ENCODE peak calls at places on chromosomes 2 and 18, in six cellular contexts. V is astrocyte, H is fibroblast of lung, R is mesendoderm, L is hepatocyte, Z is OCI-LY7. B is an unnamed sample.

GRCh38 chr2:1460851-1461418 is 47.7 kb downstream of the TPO start:
- DNase-seq in L (no peak), H (no peak), V (no peak), Z (no peak), R (no peak), B (no peak)

GRCh38 chr18:55053976-55054375 is 94.7 kb upstream of the CCDC68 start:
- DNase-seq in Z (no peak), H (peak), L (no peak), R (no peak), V (peak), B (no peak)

GRCh38 chr2:67256892-67257291 is 140.2 kb upstream of the ETAA1 start:
- DNase-seq in H (peak), R (no peak), L (no peak), Z (no peak), V (peak), B (no peak)

GRCh38 chr18:76134631-76135030 is 360.4 kb downstream of the ZNF516 start:
- DNase-seq in R (no peak), L (no peak), Z (peak), H (no peak), V (no peak), B (no peak)

GRCh38 chr2:241851325-241852115 is 7.2 kb downstream of the PDCD1 start:
- DNase-seq in Z (no peak), V (no peak), H (no peak), L (no peak), R (no peak), B (no peak)

GRCh38 chr18:75248426-75249191 is 38.0 kb downstream of the TSHZ1 start:
- DNase-seq in Z (no peak), R (no peak), V (no peak), L (no peak), H (no peak), B (no peak)

GRCh38 chr2:226893206-226893605 is 57.4 kb downstream of the RHBDD1 start:
- DNase-seq in R (no peak), Z (no peak), L (no peak), H (peak), V (peak), B (no peak)

GRCh38 chr2:74441690-74442482 is at the start of gene RTKN:
- DNase-seq in R (peak), V (no peak), Z (no peak), L (peak), H (no peak), B (peak)

GRCh38 chr2:232146294-232146693 is 184.8 kb downstream of the DIS3L2 start:
- DNase-seq in H (no peak), R (no peak), L (no peak), V (peak), Z (no peak), B (no peak)

GRCh38 chr2:136361521-136361920 is 243.6 kb upstream of the CXCR4 start:
- DNase-seq in V (no peak), Z (no peak), R (no peak), H (no peak), L (no peak), B (no peak)

GRCh38 chr2:211599146-211599545 is 939.5 kb downstream of the ERBB4 start:
- DNase-seq in Z (no peak), V (no peak), R (no peak), H (no peak), L (no peak), B (no peak)

GRCh38 chr2:128635361-128635900 is 316.8 kb upstream of the HS6ST1 start:
- DNase-seq in L (no peak), R (peak), V (no peak), Z (no peak), H (no peak), B (no peak)

GRCh38 chr2:106882658-106883057 is 3.3 kb downstream of the ST6GAL2 start:
- DNase-seq in Z (no peak), R (peak), V (no peak), H (no peak), L (peak), B (no peak)

GRCh38 chr2:235494716-235495372 is 1.0 kb downstream of the AGAP1 start:
- DNase-seq in H (peak), L (peak), V (peak), Z (no peak), R (peak), B (peak)

GRCh38 chr2:36361396-36361795 is 5.8 kb downstream of the CRIM1 start:
- DNase-seq in V (peak), Z (no peak), L (no peak), R (no peak), H (no peak), B (no peak)

GRCh38 chr2:240795916-240796510 is 24.0 kb downstream of the KIF1A start:
- DNase-seq in H (no peak), Z (no peak), L (no peak), V (no peak), R (no peak), B (no peak)

GRCh38 chr2:64574871-64575270 is 50.7 kb downstream of the AFTPH start:
- DNase-seq in L (no peak), H (no peak), R (no peak), Z (no peak), V (no peak), B (no peak)

GRCh38 chr2:7728388-7728787 is 811.2 kb downstream of the RNF144A start:
- DNase-seq in L (no peak), H (no peak), R (no peak), Z (no peak), V (no peak), B (no peak)

GRCh38 chr18:42028232-42028832 is 73.3 kb downstream of the PIK3C3 start:
- DNase-seq in R (peak), L (peak), Z (peak), V (peak), H (peak), B (no peak)

GRCh38 chr2:15943914-15944313 is 3.6 kb downstream of the MYCN start:
- DNase-seq in V (no peak), L (peak), R (no peak), H (peak), Z (no peak), B (no peak)

GRCh38 chr2:240957656-240958365 is 40.6 kb upstream of the SNED1 start:
- DNase-seq in H (peak), Z (no peak), R (no peak), V (no peak), L (peak), B (no peak)

GRCh38 chr2:183807870-183808269 is 683.6 kb downstream of the NUP35 start:
- DNase-seq in Z (no peak), V (no peak), R (no peak), H (no peak), L (no peak), B (no peak)

GRCh38 chr2:28593356-28593755 is 97.5 kb downstream of the PLB1 start:
- DNase-seq in R (no peak), L (no peak), Z (no peak), H (no peak), V (no peak), B (no peak)

GRCh38 chr2:28594029-28594368 is 98.1 kb downstream of the PLB1 start:
- DNase-seq in H (no peak), R (no peak), Z (no peak), V (no peak), L (no peak), B (no peak)

GRCh38 chr2:28594369-28595108 is 98.7 kb downstream of the PLB1 start:
- DNase-seq in Z (peak), L (peak), V (peak), H (peak), R (peak), B (peak)

GRCh38 chr2:28592481-28592880 is 96.6 kb downstream of the PLB1 start:
- DNase-seq in Z (no peak), R (no peak), V (no peak), H (no peak), L (no peak), B (no peak)

GRCh38 chr2:28595323-28595722 is 99.5 kb downstream of the PLB1 start:
- DNase-seq in H (no peak), V (no peak), R (no peak), Z (no peak), L (no peak), B (no peak)
- H3K4me2 ChIP-seq in H (no peak), V (no peak), R (no peak), Z (no peak), L (no peak), B (no peak)

DNA sequence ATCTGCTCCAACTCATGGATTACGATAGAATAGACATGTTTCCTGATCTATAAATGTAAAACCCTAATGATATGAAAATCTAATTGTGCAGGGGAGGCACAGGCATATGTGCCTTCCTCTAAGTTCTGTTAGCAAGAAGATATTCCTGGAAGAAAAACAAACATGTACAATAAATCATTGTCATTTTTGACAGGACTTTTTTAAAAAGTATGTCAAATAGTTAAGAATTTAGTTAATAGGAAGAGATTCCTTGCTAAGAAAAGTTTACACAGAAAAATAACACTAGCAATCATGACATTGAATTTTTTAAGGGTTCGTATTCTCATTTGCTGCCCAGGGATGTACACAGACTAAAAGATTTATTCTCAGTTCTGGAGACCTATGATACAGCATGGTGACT is 15.3 kb upstream of the CREB1 start:
- DNase-seq in L (no peak), Z (no peak), V (no peak), H (no peak), R (no peak), B (no peak)
- H3K4me2 ChIP-seq in L (no peak), Z (no peak), V (peak), H (peak), R (no peak), B (no peak)

DNA sequence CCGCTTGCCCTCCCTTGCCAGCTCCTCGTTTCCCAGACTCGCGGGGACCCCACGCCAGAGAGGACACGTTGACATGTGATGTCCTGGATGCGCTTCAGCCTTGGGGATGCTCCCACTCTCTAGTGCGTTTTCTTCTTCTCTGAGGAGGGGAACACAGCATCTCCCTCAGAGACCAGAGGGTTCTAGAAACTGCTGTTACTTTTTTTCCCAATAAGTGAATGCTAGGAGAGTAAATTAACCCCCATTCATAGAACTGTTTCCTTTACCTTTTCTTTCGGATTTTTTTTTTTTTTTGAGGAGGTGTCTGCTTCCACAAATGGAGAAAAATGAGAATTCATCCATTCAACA is 370 bp upstream of the EFEMP1 start:
- DNase-seq in L (no peak), H (no peak), Z (no peak), R (no peak), V (no peak), B (no peak)
- H3K4me2 ChIP-seq in L (peak), H (peak), Z (no peak), R (peak), V (peak), B (peak)

DNA sequence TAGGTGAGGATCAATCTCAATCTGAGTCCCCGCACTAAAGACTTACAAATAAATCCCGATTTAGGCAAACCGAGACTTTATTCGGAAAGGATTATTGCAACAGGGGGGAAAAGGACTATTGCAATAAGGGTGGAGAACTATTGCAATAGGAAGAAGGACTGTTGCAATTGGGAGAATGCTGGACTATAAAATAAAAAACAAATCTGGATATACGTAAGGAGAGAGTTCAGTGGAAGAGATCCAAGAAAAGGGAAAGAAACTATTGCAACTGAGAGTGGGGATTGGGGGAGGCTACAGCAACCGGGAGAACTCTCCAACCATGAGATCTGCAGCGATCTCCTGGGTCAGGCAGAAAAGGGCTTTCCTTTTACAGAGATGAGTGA is 1.2 kb upstream of the UBXN2A start:
- DNase-seq in L (no peak), Z (no peak), H (peak), V (no peak), R (no peak), B (no peak)
- H3K4me2 ChIP-seq in L (peak), Z (peak), H (peak), V (peak), R (no peak), B (no peak)

GRCh38 chr2:25824718-25825117 is 53.6 kb downstream of the ASXL2 start:
- DNase-seq in R (no peak), V (no peak), L (no peak), Z (no peak), H (no peak), B (no peak)

GRCh38 chr2:25824216-25824615 is 54.1 kb downstream of the ASXL2 start:
- DNase-seq in L (no peak), Z (no peak), V (no peak), R (no peak), H (no peak), B (no peak)

GRCh38 chr2:25821225-25822056 is 56.8 kb downstream of the ASXL2 start:
- DNase-seq in L (no peak), Z (no peak), H (peak), V (peak), R (no peak), B (no peak)

GRCh38 chr2:25822190-25823117 is 55.8 kb downstream of the ASXL2 start:
- DNase-seq in L (peak), V (peak), H (no peak), Z (no peak), R (peak), B (no peak)

DNA sequence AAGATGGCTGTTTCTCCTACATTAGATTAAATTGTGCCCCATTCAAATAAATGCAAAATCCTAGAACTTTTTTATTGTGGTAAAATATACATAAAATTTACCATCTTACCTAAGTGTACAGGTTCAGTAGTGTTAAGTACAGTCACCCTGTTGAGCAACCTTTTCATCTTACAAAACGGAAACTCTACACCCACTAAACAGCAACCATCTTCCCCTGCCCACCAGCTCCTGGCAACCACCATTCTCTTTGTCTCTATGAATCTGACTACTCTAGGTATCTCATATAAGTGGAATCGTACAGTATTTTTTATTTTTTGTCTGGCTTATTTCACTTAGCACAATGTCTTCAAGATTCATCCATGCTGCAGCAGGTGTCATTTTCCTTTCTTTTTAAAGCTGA is 53.0 kb downstream of the ASXL2 start:
- DNase-seq in H (no peak), L (no peak), V (no peak), R (no peak), Z (no peak), B (no peak)
- H3K4me2 ChIP-seq in H (no peak), L (no peak), V (no peak), R (no peak), Z (no peak), B (no peak)

GRCh38 chr2:144404621-144405312 is 115.2 kb downstream of the ZEB2 start:
- DNase-seq in L (no peak), R (no peak), V (no peak), H (peak), Z (no peak), B (no peak)

GRCh38 chr2:144405313-144405710 is 114.6 kb downstream of the ZEB2 start:
- DNase-seq in H (no peak), V (no peak), Z (no peak), L (no peak), R (no peak), B (no peak)

GRCh38 chr2:144403940-144404339 is 116.0 kb downstream of the ZEB2 start:
- DNase-seq in R (no peak), Z (no peak), H (peak), L (no peak), V (no peak), B (no peak)

GRCh38 chr2:144402282-144402681 is 117.6 kb downstream of the ZEB2 start:
- DNase-seq in L (no peak), V (no peak), R (peak), H (peak), Z (no peak), B (no peak)

GRCh38 chr2:144401036-144401435 is 118.9 kb downstream of the ZEB2 start:
- DNase-seq in Z (peak), V (no peak), R (no peak), L (no peak), H (no peak), B (no peak)
- H3K4me2 ChIP-seq in Z (peak), V (no peak), R (no peak), L (no peak), H (no peak), B (no peak)

GRCh38 chr2:26333286-26333685 is 12.7 kb upstream of the SELENOI start:
- DNase-seq in V (no peak), Z (no peak), L (peak), R (peak), H (no peak), B (no peak)

GRCh38 chr2:26326514-26326913 is 19.4 kb upstream of the SELENOI start:
- DNase-seq in R (no peak), L (no peak), Z (no peak), H (no peak), V (no peak), B (no peak)

GRCh38 chr2:26327291-26328272 is 18.4 kb upstream of the SELENOI start:
- DNase-seq in R (no peak), V (peak), H (peak), Z (no peak), L (no peak), B (no peak)

GRCh38 chr2:26330604-26331003 is 15.3 kb upstream of the SELENOI start:
- DNase-seq in V (peak), H (no peak), L (no peak), R (no peak), Z (no peak), B (no peak)

GRCh38 chr2:26330114-26330581 is 15.8 kb upstream of the SELENOI start:
- DNase-seq in L (peak), Z (peak), V (peak), R (peak), H (peak), B (peak)
- H3K4me2 ChIP-seq in L (no peak), Z (no peak), V (no peak), R (no peak), H (peak), B (no peak)